ENCODE peak calls at places on chromosomes 6 and 20, in four cellular contexts. U is NCI-H1092, A is left ventricle myocardium inferior, V is iPS-NIHi11. J is an unnamed sample.

GRCh38 chr6:30169658-30170614 is 6.6 kb downstream of the TRIM15 start:
- DNase-seq in U (no peak), A (no peak), V (peak; percentile 54), J (peak; percentile 8)

GRCh38 chr6:15936503-15936902 is 192.4 kb upstream of the MYLIP start:
- DNase-seq in U (no peak), A (no peak), V (no peak), J (no peak)

GRCh38 chr6:113858067-113858604 is 991 bp downstream of the MARCKS start:
- DNase-seq in U (peak; percentile 40), A (peak; percentile 29), V (peak; percentile 29), J (no peak)

GRCh38 chr6:89927788-89928565 is 33.7 kb downstream of the GJA10 start:
- DNase-seq in U (no peak), A (no peak), V (no peak), J (no peak)

GRCh38 chr6:168247456-168248147 is 72.0 kb downstream of the DACT2 start:
- DNase-seq in U (peak; percentile 91), A (no peak), V (no peak), J (no peak)

GRCh38 chr6:159826004-159826403 is 25.9 kb downstream of the PNLDC1 start:
- DNase-seq in U (no peak), A (no peak), V (no peak), J (no peak)

GRCh38 chr6:20044883-20045282 is 167.4 kb downstream of the MBOAT1 start:
- DNase-seq in U (no peak), A (no peak), V (no peak), J (no peak)

GRCh38 chr20:10513931-10514575 is 78.9 kb downstream of the SLX4IP start:
- DNase-seq in U (no peak), A (no peak), V (no peak), J (no peak)

GRCh38 chr6:168988801-168989200 is 264.8 kb downstream of the THBS2 start:
- DNase-seq in U (no peak), A (no peak), V (no peak), J (no peak)

GRCh38 chr20:34874094-34874654 is 1.5 kb upstream of the GGT7 start:
- DNase-seq in U (peak; percentile 71), A (peak; percentile 66), V (peak; percentile 68), J (peak; percentile 52)

GRCh38 chr20:34015401-34016335 is 22.0 kb downstream of the RALY start:
- DNase-seq in U (no peak), A (no peak), V (no peak), J (no peak)

GRCh38 chr20:63708301-63709148 is 686 bp downstream of the ZGPAT start:
- DNase-seq in U (no peak), A (no peak), V (no peak), J (no peak)

GRCh38 chr20:44336086-44336485 is 757 bp upstream of the R3HDML start:
- DNase-seq in U (no peak), A (no peak), V (peak; percentile 78), J (no peak)

GRCh38 chr20:42836339-42836738 is 353.4 kb downstream of the PTPRT start:
- DNase-seq in U (no peak), A (no peak), V (no peak), J (no peak)

GRCh38 chr6:131061041-131061770 is 1.8 kb downstream of the EPB41L2 start:
- DNase-seq in U (no peak), A (no peak), V (no peak), J (no peak)

GRCh38 chr6:111589366-111589765 is 16.3 kb downstream of the TRAF3IP2 start:
- DNase-seq in U (no peak), A (no peak), V (no peak), J (no peak)

GRCh38 chr20:661474-662288 is 8.7 kb upstream of the SRXN1 start:
- DNase-seq in U (no peak), A (no peak), V (peak; percentile 58), J (no peak)

GRCh38 chr20:43665466-43666176 is 1.3 kb upstream of the MYBL2 start:
- DNase-seq in U (no peak), A (no peak), V (no peak), J (no peak)

GRCh38 chr6:165439928-165440554 is 130.6 kb upstream of the C6orf118 start:
- DNase-seq in U (peak; percentile 30), A (no peak), V (no peak), J (no peak)

GRCh38 chr6:152458648-152459047 is 178.5 kb downstream of the SYNE1 start:
- DNase-seq in U (no peak), A (no peak), V (no peak), J (no peak)

GRCh38 chr6:6908116-6908515 is 199.6 kb upstream of the RREB1 start:
- DNase-seq in U (no peak), A (no peak), V (no peak), J (no peak)

GRCh38 chr20:7851031-7851490 is 89.2 kb downstream of the HAO1 start:
- DNase-seq in U (no peak), A (no peak), V (no peak), J (no peak)

GRCh38 chr6:8549381-8549780 is 114.0 kb upstream of the SLC35B3 start:
- DNase-seq in U (no peak), A (no peak), V (no peak), J (no peak)

GRCh38 chr6:39753745-39754084 is 28.5 kb upstream of the KIF6 start:
- DNase-seq in U (no peak), A (no peak), V (no peak), J (no peak)

GRCh38 chr6:27662770-27663169 is 189.9 kb upstream of the ZNF184 start:
- DNase-seq in U (no peak), A (no peak), V (no peak), J (no peak)

GRCh38 chr6:23413327-23414203 is 712.5 kb upstream of the NRSN1 start:
- DNase-seq in U (no peak), A (no peak), V (no peak), J (no peak)

GRCh38 chr6:125906158-125906998 is 50.2 kb upstream of the HINT3 start:
- DNase-seq in U (no peak), A (no peak), V (peak; percentile 72), J (no peak)

J was measured in activated T-helper 2 cell treated with anti-CD3 and anti-CD28 coated beads, Interferon-gamma antibody, Interleukin-2, Interleukin-4, amounts not matched to agents 10 μg/mL and 5 μg/mL and 100 μg/mL, durations not matched to agents 14 hours and 24 hours and 36 hours.